ENCODE peak calls at places on chromosome X, in six cellular contexts. M, S, F, K, C and R are unnamed samples. For H3K4me1, the result is how much of the 10 kb centered on the place peaks cover.

GRCh38 chrX:98191003-98191402 is 1307.3 kb downstream of the RPA4 start:
- DNase-seq in M (no peak), S (no peak), F (no peak), K (no peak), C (no peak), R (no peak)

GRCh38 chrX:136039968-136040367 is 54.7 kb downstream of the SLC9A6 start:
- DNase-seq in M (no peak), S (no peak), F (no peak), K (no peak), C (no peak), R (no peak)

GRCh38 chrX:107684956-107685385 is 56.7 kb downstream of the PRPS1 start:
- DNase-seq in M (no peak), S (peak), F (peak), K (peak), C (peak), R (peak)

GRCh38 chrX:981791-982626 is 230.4 kb downstream of the CRLF2 start:
- DNase-seq in M (no peak), S (no peak), F (no peak), K (no peak), C (no peak), R (no peak)

GRCh38 chrX:154021131-154021611 is 1.5 kb upstream of the IRAK1 start:
- DNase-seq in M (no peak), S (no peak), F (no peak), K (no peak), C (no peak), R (no peak)

GRCh38 chrX:581717-582116 is 48.9 kb upstream of the SHOX start:
- DNase-seq in M (no peak), S (no peak), F (no peak), K (no peak), C (no peak), R (no peak)

GRCh38 chrX:625137-625691 is 5.4 kb upstream of the SHOX start:
- DNase-seq in M (no peak), S (no peak), F (no peak), K (no peak), C (no peak), R (no peak)

GRCh38 chrX:151982217-151982616 is 7.7 kb upstream of the GABRE start:
- DNase-seq in M (peak), S (peak), F (no peak), K (no peak), C (no peak), R (no peak)

GRCh38 chrX:39643533-39643932 is 454.2 kb downstream of the BCOR start:
- DNase-seq in M (no peak), S (no peak), F (no peak), K (no peak), C (no peak), R (no peak)

GRCh38 chrX:129808829-129809745 is 29.3 kb downstream of the SASH3 start:
- DNase-seq in M (no peak), S (no peak), F (no peak), K (no peak), C (no peak), R (no peak)

GRCh38 chrX:13046035-13046851 is 1.8 kb upstream of the FAM9C start:
- DNase-seq in M (no peak), S (no peak), F (no peak), K (no peak), C (no peak), R (no peak)
- H3K4me1 ChIP-seq in M (under half), S (under half), F (under half), K (under half), C (under half), R (under half)

DNA sequence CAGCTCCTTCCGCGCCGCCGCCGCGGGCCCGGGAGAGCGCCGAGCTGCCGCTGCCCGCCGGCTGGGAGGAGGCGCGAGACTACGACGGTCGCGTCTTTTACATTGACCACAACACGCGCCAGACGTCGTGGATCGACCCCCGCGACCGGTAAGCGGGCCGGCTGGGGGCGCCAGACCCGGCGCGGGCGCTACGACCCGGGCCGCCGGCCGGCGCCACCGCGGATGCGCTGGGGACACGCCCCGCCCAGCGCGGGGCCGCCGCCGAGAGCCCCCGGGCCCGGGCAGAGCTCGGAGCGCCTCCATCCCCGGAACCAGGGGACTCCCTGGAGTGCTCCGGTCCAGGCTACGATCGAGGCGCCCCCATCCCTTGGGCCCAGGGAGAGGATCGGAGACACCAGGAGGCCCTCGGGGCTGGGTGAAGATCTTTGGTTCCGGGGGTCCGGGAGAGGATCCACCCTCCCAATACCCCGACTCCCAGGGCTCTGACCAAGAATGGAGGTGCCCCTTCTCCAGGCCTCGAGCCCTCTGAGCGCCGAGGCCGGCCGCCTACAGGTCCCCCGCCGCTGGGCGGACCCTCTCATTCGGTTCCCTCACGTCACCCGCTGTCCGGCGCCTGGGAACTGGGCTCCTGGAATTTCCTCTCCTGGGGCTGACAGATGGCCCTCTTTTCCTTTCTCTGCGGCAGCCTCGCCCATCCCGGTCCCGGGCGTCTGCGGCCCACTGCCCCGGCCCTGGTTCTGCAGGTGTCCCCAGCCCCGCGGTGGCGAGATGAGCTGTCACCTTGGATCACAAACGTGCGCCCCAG is 48.8 kb downstream of the CLDN34 start:
- DNase-seq in M (no peak), S (no peak), F (peak), K (peak), C (peak), R (peak)
- TF ChIP-seq CTCF in M (peak), S (no peak), F (no peak), K (no peak), C (no peak), R (peak)

GRCh38 chrX:119687661-119688413 is 5.1 kb downstream of the SEPTIN6 start:
- DNase-seq in M (no peak), S (no peak), F (no peak), K (no peak), C (no peak), R (no peak)
- H3K4me1 ChIP-seq in M (under half), S (under half), F (under half), K (under half), C (under half), R (under half)

GRCh38 chrX:134764202-134764785 is 106.0 kb upstream of the PLAC1 start:
- DNase-seq in M (peak), S (no peak), F (no peak), K (no peak), C (no peak), R (no peak)
- TF ChIP-seq CTCF in M (peak), S (no peak), F (no peak), K (no peak), C (peak), R (no peak)

GRCh38 chrX:85998954-85999353 is 48.4 kb downstream of the CHM start:
- DNase-seq in M (no peak), S (no peak), F (no peak), K (no peak), C (no peak), R (no peak)
- H3K4me1 ChIP-seq in M (under half), S (under half), F (under half), K (under half), C (under half), R (under half)

DNA sequence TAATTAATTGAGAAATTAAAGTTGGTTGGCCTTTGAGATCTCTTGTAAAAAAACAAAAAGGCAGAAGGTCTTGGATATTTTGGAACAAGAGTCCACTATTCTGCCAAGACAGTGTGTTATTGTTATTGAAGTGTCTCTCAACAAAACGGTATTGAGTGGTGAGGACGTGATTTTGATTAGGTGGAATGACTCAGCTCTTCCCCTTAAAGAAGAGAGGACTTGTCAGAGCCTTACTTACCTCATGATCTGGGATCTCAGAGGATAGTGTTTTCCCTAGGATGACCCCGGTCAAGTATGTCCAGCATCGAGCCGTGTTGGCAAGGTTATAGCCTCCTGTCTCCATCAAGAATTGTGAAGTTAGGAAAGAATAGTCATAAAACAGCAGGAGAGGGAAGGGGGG is 110.9 kb downstream of the HDAC8 start:
- DNase-seq in M (no peak), S (no peak), F (no peak), K (no peak), C (no peak), R (no peak)
- TF ChIP-seq CTCF in M (no peak), S (no peak), F (no peak), K (no peak), C (no peak), R (no peak)

DNA sequence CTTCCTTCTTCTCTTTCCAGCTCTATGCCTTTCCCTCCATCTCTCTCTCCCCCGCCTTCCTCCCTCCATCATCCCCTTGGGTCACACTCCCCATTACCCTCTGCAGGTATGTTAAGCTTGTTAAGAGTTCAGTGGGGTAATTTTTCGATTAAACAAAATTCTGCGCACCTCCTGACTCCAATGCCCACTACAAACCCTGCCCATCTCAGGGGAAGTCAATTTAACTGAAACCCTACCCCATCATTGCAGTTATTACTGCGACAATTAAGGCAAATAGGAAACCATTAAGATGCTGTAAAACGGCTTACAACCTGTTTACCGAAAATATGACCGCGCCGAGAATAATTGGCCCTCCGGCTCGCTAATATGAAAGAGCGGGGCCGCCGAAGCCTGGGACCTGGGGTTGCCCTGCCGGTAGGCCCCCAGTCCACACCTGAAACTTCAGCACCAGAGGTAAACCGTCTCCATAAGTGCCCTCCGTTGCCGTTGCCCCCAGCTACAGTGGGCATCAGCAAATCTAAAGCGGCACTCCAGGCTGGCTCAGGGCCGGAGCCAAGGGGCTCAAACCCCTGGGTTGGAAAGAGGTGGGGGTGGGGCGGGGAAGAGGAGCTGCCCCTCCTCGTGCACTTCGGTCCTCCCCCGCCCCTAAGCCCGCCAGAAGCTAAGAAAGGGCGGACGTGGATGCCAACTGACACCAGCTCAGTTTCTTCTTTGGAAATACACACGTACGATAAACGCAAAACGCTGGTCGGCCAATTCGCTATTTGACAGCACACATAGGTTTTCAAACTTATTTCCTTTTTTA is 4.8 kb downstream of the ARX start:
- DNase-seq in M (no peak), S (no peak), F (no peak), K (peak), C (no peak), R (no peak)
- H3K4me1 ChIP-seq in M (under half), S (under half), F (under half), K (under half), C (under half), R (under half)

GRCh38 chrX:148885203-148885602 is 384.8 kb downstream of the AFF2 start:
- DNase-seq in M (no peak), S (no peak), F (no peak), K (no peak), C (no peak), R (no peak)
- TF ChIP-seq CTCF in M (no peak), S (no peak), F (no peak), K (no peak), C (no peak), R (no peak)

GRCh38 chrX:72273718-72274117 is 3.3 kb downstream of the RPS4X start:
- DNase-seq in M (no peak), S (no peak), F (no peak), K (no peak), C (no peak), R (no peak)
- H3K4me1 ChIP-seq in M (under half), S (under half), F (under half), K (under half), C (under half), R (under half)